ENCODE peak calls at places on chromosomes 4 and X, in six cellular contexts. T is AG04450; W is CD4-positive, alpha-beta T cell; N is H9; R is testis; Y is A549. J is an unnamed sample.

GRCh38 chrX:70720721-70721120 is 187.8 kb downstream of the TEX11 start:
- DNase-seq in T (no peak), R (no peak), N (no peak), W (no peak), Y (peak), J (no peak)

GRCh38 chrX:50812995-50813842 is 775 bp downstream of the SHROOM4 start:
- DNase-seq in T (no peak), R (peak), Y (peak), W (no peak), N (peak), J (peak)

GRCh38 chr4:89741768-89742167 is 95.2 kb downstream of the SNCA start:
- DNase-seq in T (no peak), Y (no peak), W (no peak), N (no peak), R (no peak), J (no peak)

GRCh38 chr4:105520819-105521790 is 31.3 kb upstream of the ARHGEF38 start:
- DNase-seq in W (no peak), N (no peak), Y (peak), R (peak), T (peak), J (no peak)

GRCh38 chr4:2923678-2924173 is 39.5 kb downstream of the NOP14 start:
- DNase-seq in R (no peak), T (no peak), Y (no peak), N (no peak), W (no peak), J (no peak)

GRCh38 chrX:68504237-68504636 is 5.4 kb downstream of the YIPF6 start:
- DNase-seq in Y (peak), R (no peak), W (peak), N (no peak), T (peak), J (no peak)

GRCh38 chr4:48943387-48943786 is 36.8 kb upstream of the OCIAD2 start:
- DNase-seq in R (no peak), T (no peak), Y (peak), W (no peak), N (peak), J (no peak)

GRCh38 chr4:58809948-58810347 is 1699.8 kb upstream of the IGFBP7 start:
- DNase-seq in R (no peak), Y (peak), T (no peak), N (no peak), W (no peak), J (no peak)

GRCh38 chr4:183205682-183206081 is 106.6 kb downstream of the WWC2 start:
- DNase-seq in W (no peak), T (no peak), N (no peak), Y (no peak), R (no peak), J (no peak)

DNA sequence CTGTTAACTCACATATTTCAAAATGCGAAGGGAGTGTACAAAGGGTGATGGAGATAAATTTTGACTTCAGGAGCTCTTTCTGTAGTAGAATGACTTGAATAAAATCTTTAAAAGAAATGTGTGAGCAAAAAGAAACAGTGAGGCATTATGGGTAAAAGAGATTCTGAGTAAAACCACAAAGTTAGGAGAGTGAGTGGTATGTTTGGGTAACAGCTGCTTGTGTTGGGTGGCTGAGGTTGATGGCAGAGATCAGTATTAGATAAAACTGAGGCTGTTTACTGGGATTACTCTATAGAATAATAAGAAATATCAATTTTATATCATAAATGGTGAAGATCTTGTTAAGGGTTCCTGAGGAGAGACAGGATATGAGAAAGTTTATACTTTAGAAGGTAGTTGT is 434.2 kb upstream of the AMOT start:
- DNase-seq in T (no peak), Y (no peak), W (no peak), N (no peak), R (no peak), J (no peak)
- H3K27ac ChIP-seq in T (no peak), Y (no peak), W (no peak), N (no peak), R (no peak), J (no peak)

DNA sequence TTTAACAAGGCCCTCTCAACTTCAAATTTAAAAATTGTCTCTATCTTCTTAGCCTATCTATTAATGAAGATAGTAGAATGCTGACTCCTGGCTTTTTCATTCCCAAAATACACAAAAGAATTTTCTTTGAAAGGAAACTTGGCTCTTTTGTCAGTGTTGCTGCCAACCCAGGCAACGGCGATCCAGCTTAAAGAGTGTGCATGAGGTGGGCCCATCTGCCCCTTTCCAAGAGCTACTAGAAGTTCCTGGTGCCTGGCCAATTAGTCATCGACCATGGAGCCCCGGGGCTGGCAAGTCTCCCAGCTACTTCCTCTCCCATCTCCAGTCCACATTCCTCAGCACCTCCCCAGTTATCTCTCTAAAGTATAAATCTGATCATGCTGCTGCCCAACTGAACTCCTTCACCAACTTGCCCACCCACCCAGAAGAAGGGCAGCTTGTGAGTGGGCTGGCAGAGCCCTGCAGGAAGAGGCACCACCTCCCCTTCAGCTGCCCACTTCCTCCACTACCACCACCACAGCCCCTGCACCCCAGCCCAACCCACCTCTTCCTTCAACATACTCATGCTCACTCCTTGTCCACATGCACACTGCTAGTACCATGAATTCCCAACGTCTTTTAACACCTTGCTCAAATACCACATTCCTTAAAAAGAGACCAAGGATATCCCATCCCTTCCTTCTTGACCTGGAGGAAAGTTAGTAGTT is 158.2 kb upstream of the MAP3K15 start:
- DNase-seq in N (no peak), T (peak), R (peak), Y (peak), W (no peak), J (peak)
- H3K27ac ChIP-seq in N (no peak), T (no peak), R (no peak), Y (peak), W (no peak), J (no peak)

GRCh38 chr4:8048856-8049686 is 109.4 kb upstream of the AFAP1 start:
- DNase-seq in T (no peak), W (no peak), Y (no peak), N (peak), R (no peak), J (no peak)
- H3K27ac ChIP-seq in T (no peak), W (no peak), Y (no peak), N (peak), R (no peak), J (no peak)

GRCh38 chr4:175970734-175971133 is 94.9 kb upstream of the WDR17 start:
- DNase-seq in W (no peak), Y (no peak), R (no peak), T (no peak), N (no peak), J (no peak)

GRCh38 chr4:175971393-175972179 is 94.1 kb upstream of the WDR17 start:
- DNase-seq in N (no peak), R (no peak), W (no peak), T (no peak), Y (no peak), J (no peak)

DNA sequence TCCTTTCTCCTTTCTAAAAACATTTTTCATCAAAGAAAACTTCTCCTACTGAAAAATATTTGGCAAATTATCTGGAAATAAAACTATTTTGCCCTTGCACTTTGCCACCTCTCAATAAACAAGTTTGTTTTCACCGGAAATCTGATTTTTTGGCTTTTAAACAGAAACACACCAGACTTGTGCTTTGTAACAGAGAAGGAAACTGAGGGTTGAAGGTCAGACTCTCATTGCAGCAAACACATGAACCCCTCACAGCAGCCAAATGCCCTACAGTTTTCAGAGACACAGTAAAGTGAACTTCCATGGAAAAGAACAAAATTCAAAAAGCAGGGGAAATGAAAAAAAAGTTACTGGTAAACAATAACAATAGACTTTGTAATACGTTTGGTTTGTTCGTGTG is 95.6 kb upstream of the WDR17 start:
- DNase-seq in Y (no peak), W (no peak), R (no peak), T (no peak), N (no peak), J (no peak)
- H3K27ac ChIP-seq in Y (no peak), W (no peak), R (no peak), T (no peak), N (no peak), J (no peak)

GRCh38 chrX:13658602-13659001 is 5.7 kb downstream of the TCEANC start:
- DNase-seq in R (no peak), N (no peak), T (no peak), W (no peak), Y (peak), J (no peak)
- H3K27ac ChIP-seq in R (peak), N (no peak), T (no peak), W (no peak), Y (peak), J (no peak)